ENCODE peak calls at places on chromosomes 3 and 15, in five cellular contexts. Z is psoas muscle, A is ovary, V is body of pancreas, Q is gastrocnemius medialis. U is an unnamed sample.

GRCh38 chr3:133884547-133885240 is 11.0 kb downstream of the RAB6B start:
- DNase-seq in A (no peak), Z (no peak), Q (no peak), V (no peak), U (no peak)

GRCh38 chr15:31503256-31503655 is 176.6 kb downstream of the KLF13 start:
- DNase-seq in V (peak; percentile 3), A (no peak), Q (no peak), Z (no peak), U (no peak)

GRCh38 chr3:140164922-140165590 is 230.1 kb downstream of the CLSTN2 start:
- DNase-seq in V (no peak), Q (no peak), A (no peak), Z (no peak), U (no peak)

GRCh38 chr3:57706462-57706861 is 13.6 kb upstream of the DENND6A start:
- DNase-seq in A (no peak), Q (no peak), V (no peak), Z (no peak), U (no peak)

GRCh38 chr3:142973217-142974009 is 9.9 kb upstream of the PAQR9 start:
- DNase-seq in A (no peak), Z (peak; percentile 37), Q (peak; percentile 85), V (no peak), U (no peak)

GRCh38 chr15:40982855-40983254 is 29.6 kb downstream of the CHAC1 start:
- DNase-seq in Q (no peak), A (no peak), Z (no peak), V (no peak), U (no peak)

GRCh38 chr3:178768072-178768864 is 232.0 kb downstream of the KCNMB2 start:
- DNase-seq in A (no peak), V (no peak), Q (no peak), Z (no peak), U (no peak)

GRCh38 chr3:15974647-15975046 is 176.9 kb upstream of the ANKRD28 start:
- DNase-seq in V (no peak), Z (no peak), Q (no peak), A (no peak), U (no peak)

GRCh38 chr15:64452988-64453688 is 7.2 kb upstream of the ZNF609 start:
- DNase-seq in A (peak; percentile 63), Z (no peak), Q (no peak), V (peak; percentile 59), U (no peak)

DNA sequence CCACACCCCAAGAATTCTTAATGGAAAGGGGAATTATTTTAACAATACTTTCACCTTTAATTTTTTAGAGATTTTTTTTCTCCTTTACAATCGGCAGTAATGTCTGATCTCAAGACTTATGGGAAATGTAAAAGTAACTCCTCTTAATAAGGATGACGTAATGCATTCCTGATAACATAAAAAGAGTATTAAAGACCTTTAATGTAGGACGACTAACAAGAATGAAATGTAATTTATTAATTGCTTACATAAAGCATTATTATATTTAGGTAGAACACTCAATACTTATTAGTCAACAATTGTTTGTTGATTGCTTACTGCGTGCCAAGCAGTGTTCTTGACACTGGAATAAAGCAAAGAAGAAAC is 416.8 kb upstream of the NAALADL2 start:
- DNase-seq in Z (no peak), V (no peak), Q (no peak), A (no peak), U (no peak)
- H3K4me3 ChIP-seq in Z (peak overlapping the region; percentile 87), V (no peak overlapping the region), Q (peak overlapping the region; percentile 68), A (peak overlapping the region; percentile 74), U (no peak overlapping the region)

DNA sequence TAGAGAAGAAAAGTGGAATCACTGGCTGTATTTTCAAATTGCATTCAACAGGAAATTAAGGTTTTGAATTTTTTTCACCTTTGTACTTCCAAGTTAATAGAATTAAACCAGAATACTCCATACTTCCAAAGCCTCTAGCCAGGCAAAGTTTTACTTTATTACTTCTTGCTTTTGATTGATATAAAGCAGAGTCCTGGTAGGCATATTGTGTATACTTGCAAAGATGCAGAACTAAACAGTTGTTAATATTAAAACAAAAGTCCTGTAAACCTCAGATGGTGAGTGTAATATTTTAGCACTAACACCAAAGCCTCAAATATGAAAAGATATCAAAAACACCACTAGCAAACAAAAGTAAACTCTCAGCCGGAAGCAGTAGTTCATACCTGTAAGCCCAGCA is 107.2 kb upstream of the C2CD4B start:
- DNase-seq in Q (no peak), A (no peak), Z (no peak), V (no peak), U (no peak)
- H3K9me3 ChIP-seq in Q (peaks cover 15% of the 10 kb centered on the region), A (peaks cover 18% of the 10 kb centered on the region), Z (peaks cover 18% of the 10 kb centered on the region), V (no peaks in the 10 kb centered on the region), U (peaks cover 18% of the 10 kb centered on the region)

DNA sequence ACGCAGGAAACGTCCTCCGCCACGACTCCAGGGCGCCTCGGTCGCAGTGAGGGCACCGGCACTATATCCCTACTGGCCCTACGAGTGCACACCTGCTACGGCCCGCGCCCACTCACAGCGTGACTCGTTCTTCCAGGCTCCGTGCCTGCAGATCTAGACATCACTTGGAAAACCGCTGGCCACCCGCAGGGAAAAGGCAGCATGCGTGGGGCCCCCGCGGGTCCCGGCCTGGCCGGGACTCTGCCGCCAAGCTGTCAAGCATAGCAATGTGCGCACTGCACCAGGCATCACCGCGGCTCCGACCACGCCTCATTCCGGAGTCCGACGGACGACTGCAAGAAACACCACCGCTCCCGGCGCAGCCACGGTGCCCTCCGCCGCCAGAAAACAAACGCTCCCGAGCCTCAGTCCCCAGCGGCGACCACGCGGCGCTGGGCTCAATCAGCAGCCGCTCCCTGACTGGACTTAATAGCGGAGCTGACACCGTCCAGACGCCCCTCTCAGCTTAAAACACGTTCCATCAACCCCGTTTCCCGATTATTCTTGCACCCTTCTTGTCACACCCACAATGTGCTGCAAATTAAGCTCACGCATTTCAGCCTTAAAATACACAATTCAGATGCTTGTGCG is 984 bp downstream of the CYFIP1 start:
- DNase-seq in Z (peak; percentile 60), A (peak; percentile 57), V (peak; percentile 66), Q (no peak), U (no peak)
- H3K4me3 ChIP-seq in Z (peak overlapping the region; percentile 89), A (peak overlapping the region; percentile 57), V (peak overlapping the region; percentile 95), Q (peak overlapping the region; percentile 72), U (peak overlapping the region; percentile 90)

DNA sequence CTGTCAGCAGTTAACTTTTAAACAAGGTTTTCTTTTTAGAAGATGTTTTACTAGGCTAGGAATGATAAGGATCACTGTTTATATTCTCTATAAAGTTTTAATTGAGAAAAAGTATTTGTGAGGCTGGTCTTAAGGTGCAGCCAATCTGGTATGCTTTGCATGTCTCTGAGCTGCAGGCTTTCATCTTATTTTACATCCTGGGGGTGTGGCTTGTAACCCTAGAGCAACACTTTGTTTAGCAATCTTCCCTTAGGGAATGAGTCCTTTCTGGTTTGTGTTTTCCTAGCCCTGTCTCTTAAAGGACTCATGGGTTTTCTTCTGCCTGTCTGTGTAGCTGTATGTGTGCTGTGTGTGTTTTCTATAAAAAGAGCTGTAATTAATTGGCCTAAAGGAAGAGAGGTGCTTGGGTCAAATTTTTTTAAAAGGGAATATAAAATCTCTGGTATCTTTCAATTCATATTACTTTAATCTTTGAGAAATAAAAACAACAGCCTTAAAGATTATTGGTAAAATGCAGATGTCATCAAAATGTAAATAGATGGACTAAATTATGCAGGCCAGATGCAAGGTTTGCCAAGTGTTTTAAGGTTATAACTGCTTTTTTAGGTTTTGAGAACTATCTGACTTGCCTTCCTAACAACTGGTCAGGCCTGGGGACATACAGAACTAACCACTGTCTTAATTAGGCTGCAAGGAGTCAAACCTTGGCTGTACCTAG is 20.2 kb upstream of the OR5H1 start:
- DNase-seq in V (no peak), A (no peak), Q (no peak), Z (no peak), U (no peak)
- H3K9me3 ChIP-seq in V (no peaks in the 10 kb centered on the region), A (no peaks in the 10 kb centered on the region), Q (no peaks in the 10 kb centered on the region), Z (peaks cover 6% of the 10 kb centered on the region), U (no peaks in the 10 kb centered on the region)

GRCh38 chr15:24955549-24955929 is 752 bp downstream of the SNRPN start:
- DNase-seq in Q (no peak), A (peak; percentile 50), V (peak; percentile 17), Z (peak; percentile 33), U (peak; percentile 4)

GRCh38 chr15:24957691-24958090 is 2.9 kb downstream of the SNRPN start:
- DNase-seq in Q (no peak), V (no peak), Z (no peak), A (no peak), U (no peak)

GRCh38 chr15:24956131-24956838 is 1.5 kb downstream of the SNRPN start:
- DNase-seq in A (peak; percentile 79), Z (peak; percentile 72), V (peak; percentile 70), Q (peak; percentile 69), U (peak; percentile 55)

DNA sequence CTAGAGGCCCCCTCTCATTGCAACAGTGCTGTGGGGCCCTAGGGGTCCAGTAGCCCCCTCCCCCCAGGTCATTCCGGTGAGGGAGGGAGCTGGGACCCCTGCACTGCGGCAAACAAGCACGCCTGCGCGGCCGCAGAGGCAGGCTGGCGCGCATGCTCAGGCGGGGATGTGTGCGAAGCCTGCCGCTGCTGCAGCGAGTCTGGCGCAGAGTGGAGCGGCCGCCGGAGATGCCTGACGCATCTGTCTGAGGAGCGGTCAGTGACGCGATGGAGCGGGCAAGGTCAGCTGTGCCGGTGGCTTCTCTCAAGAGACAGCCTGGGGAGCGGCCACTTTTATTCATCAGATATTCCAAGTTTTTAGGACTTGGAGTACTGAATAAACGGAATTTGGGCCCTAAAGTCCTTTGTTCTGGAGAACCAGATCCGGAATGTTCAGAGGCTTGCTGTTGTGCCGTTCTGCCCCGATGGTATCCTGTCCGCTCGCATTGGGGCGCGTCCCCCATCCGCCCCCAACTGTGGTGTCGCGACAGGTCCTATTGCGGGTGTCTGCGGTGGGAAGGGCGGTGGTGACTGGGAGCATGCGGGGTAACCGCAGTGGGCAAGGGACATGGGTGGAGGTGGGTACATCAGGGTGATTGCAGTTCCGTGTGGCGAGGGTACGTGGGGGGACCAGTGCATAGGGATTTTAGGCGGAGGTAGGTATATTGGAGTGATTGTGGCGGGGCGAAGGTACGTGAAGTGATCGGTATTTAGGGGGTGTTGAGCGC is at the start of the genes SNRPN and SNURF:
- DNase-seq in Q (peak; percentile 66), V (peak; percentile 69), Z (peak; percentile 86), A (peak; percentile 78), U (peak; percentile 50)
- H3K4me3 ChIP-seq in Q (peak within 1 kb of the TSS; percentile 86), V (peak within 1 kb of the TSS; percentile 60), Z (peak within 1 kb of the TSS; percentile 75), A (peak within 1 kb of the TSS; percentile 73), U (peak within 1 kb of the TSS; percentile 71)

GRCh38 chr15:81723758-81724157 is 322.1 kb downstream of the MEX3B start:
- DNase-seq in Z (peak; percentile 11), Q (peak; percentile 3), A (no peak), V (no peak), U (no peak)
- H3K9me3 ChIP-seq in Z (no peaks in the 10 kb centered on the region), Q (no peaks in the 10 kb centered on the region), A (no peaks in the 10 kb centered on the region), V (no peaks in the 10 kb centered on the region), U (no peaks in the 10 kb centered on the region)

GRCh38 chr3:64222501-64222900 is 2.8 kb downstream of the PRICKLE2 start:
- DNase-seq in V (no peak), Q (no peak), Z (no peak), A (no peak), U (no peak)
- H3K4me3 ChIP-seq in V (no peak overlapping the region), Q (no peak overlapping the region), Z (no peak overlapping the region), A (no peak overlapping the region), U (no peak overlapping the region)

GRCh38 chr15:25178835-25179672 is 224.3 kb downstream of the SNRPN start:
- DNase-seq in Q (no peak), V (peak; percentile 1), A (peak; percentile 20), Z (peak; percentile 2), U (no peak)

GRCh38 chr15:25179673-25180511 is 225.1 kb downstream of the SNRPN start:
- DNase-seq in V (no peak), Q (no peak), Z (peak; percentile 7), A (peak; percentile 7), U (no peak)

GRCh38 chr15:25182098-25182478 is 227.3 kb downstream of the SNRPN start:
- DNase-seq in A (no peak), Z (peak; percentile 1), V (no peak), Q (no peak), U (no peak)

GRCh38 chr15:25181290-25182097 is 226.7 kb downstream of the SNRPN start:
- DNase-seq in Z (peak; percentile 7), Q (peak; percentile 1), A (peak; percentile 11), V (no peak), U (no peak)

GRCh38 chr15:25180606-25181289 is 226.0 kb downstream of the SNRPN start:
- DNase-seq in Z (peak; percentile 5), A (peak; percentile 7), V (no peak), Q (no peak), U (no peak)
- H3K9me3 ChIP-seq in Z (no peaks in the 10 kb centered on the region), A (peaks cover 4% of the 10 kb centered on the region), V (no peaks in the 10 kb centered on the region), Q (no peaks in the 10 kb centered on the region), U (peaks cover 4% of the 10 kb centered on the region)